ENCODE peak calls at places on chromosome 6, in five cellular contexts. C, T, F, E and Z are unnamed samples.

GRCh38 chr6:125791151-125791819 is 525 bp downstream of the NCOA7 start:
- DNase-seq in C (peak; percentile 68), T (peak; percentile 70), F (no peak), E (peak; percentile 68), Z (no peak)

GRCh38 chr6:82033631-82034211 is 213.8 kb downstream of the IBTK start:
- DNase-seq in C (peak; percentile 45), T (no peak), F (no peak), E (no peak), Z (no peak)

GRCh38 chr6:37125779-37126553 is 44.0 kb upstream of the PIM1 start:
- DNase-seq in C (no peak), T (no peak), F (no peak), E (no peak), Z (no peak)

GRCh38 chr6:132683543-132683942 is 24.6 kb upstream of the TAAR1 start:
- DNase-seq in C (peak; percentile 79), T (peak; percentile 16), F (no peak), E (peak; percentile 98), Z (peak; percentile 6)

GRCh38 chr6:28944412-28945006 is 20.7 kb upstream of the TRIM27 start:
- DNase-seq in C (peak; percentile 94), T (peak; percentile 86), F (peak; percentile 66), E (peak; percentile 77), Z (peak; percentile 58)

GRCh38 chr6:106547556-106547955 is 81.7 kb downstream of the RTN4IP1 start:
- DNase-seq in C (peak; percentile 67), T (no peak), F (no peak), E (no peak), Z (no peak)

GRCh38 chr6:133130863-133131262 is 110.3 kb upstream of the EYA4 start:
- DNase-seq in C (peak; percentile 22), T (peak; percentile 72), F (peak; percentile 8), E (peak; percentile 92), Z (peak; percentile 52)

GRCh38 chr6:138287144-138287955 is 69.1 kb upstream of the PBOV1 start:
- DNase-seq in C (peak; percentile 34), T (peak; percentile 7), F (no peak), E (peak; percentile 56), Z (no peak)

GRCh38 chr6:28977351-28978136 is 27.6 kb downstream of the ZNF311 start:
- DNase-seq in C (peak; percentile 89), T (peak; percentile 52), F (no peak), E (peak; percentile 83), Z (no peak)

GRCh38 chr6:121135425-121135824 is 198.9 kb downstream of the TBC1D32 start:
- DNase-seq in C (no peak), T (no peak), F (no peak), E (no peak), Z (no peak)

GRCh38 chr6:55137925-55138324 is 36.4 kb upstream of the HCRTR2 start:
- DNase-seq in C (no peak), T (no peak), F (no peak), E (no peak), Z (no peak)

GRCh38 chr6:122558027-122558426 is 52.2 kb upstream of the PKIB start:
- DNase-seq in C (no peak), T (no peak), F (no peak), E (no peak), Z (no peak)

GRCh38 chr6:41372526-41373366 is 37.3 kb downstream of the NCR2 start:
- DNase-seq in C (peak; percentile 3), T (peak; percentile 26), F (no peak), E (no peak), Z (no peak)

GRCh38 chr6:159595173-159595572 is 97.9 kb downstream of the SOD2 start:
- DNase-seq in C (peak; percentile 67), T (peak; percentile 65), F (no peak), E (peak; percentile 64), Z (no peak)

GRCh38 chr6:144151010-144151727 is 852 bp downstream of the STX11 start:
- DNase-seq in C (peak; percentile 23), T (peak; percentile 14), F (no peak), E (peak; percentile 72), Z (no peak)

GRCh38 chr6:125947581-125947980 is 9.0 kb upstream of the HINT3 start:
- DNase-seq in C (peak; percentile 71), T (no peak), F (no peak), E (peak; percentile 87), Z (no peak)

GRCh38 chr6:54846243-54846856 is at the start of gene FAM83B:
- DNase-seq in C (no peak), T (no peak), F (no peak), E (peak; percentile 100), Z (no peak)

GRCh38 chr6:124530926-124531325 is 431.3 kb upstream of the RNF217 start:
- DNase-seq in C (no peak), T (no peak), F (no peak), E (peak; percentile 2), Z (no peak)

GRCh38 chr6:75412937-75413662 is 80.5 kb downstream of the FILIP1 start:
- DNase-seq in C (peak; percentile 38), T (peak; percentile 60), F (peak; percentile 59), E (no peak), Z (no peak)

GRCh38 chr6:159966981-159967380 is 1.9 kb upstream of the IGF2R start:
- DNase-seq in C (no peak), T (no peak), F (no peak), E (peak; percentile 90), Z (no peak)

GRCh38 chr6:65045801-65046200 is 661.2 kb downstream of the EYS start:
- DNase-seq in C (no peak), T (no peak), F (no peak), E (no peak), Z (no peak)

GRCh38 chr6:7107578-7108195 is at the start of gene RREB1:
- DNase-seq in C (peak; percentile 61), T (peak; percentile 63), F (no peak), E (peak; percentile 55), Z (no peak)

GRCh38 chr6:84926171-84926570 is 161.8 kb upstream of the TBX18 start:
- DNase-seq in C (peak; percentile 55), T (no peak), F (no peak), E (peak; percentile 39), Z (no peak)

GRCh38 chr6:133298335-133298734 is 57.2 kb downstream of the EYA4 start:
- DNase-seq in C (no peak), T (no peak), F (no peak), E (no peak), Z (no peak)

GRCh38 chr6:91713911-91714310 is 1127.0 kb upstream of the MAP3K7 start:
- DNase-seq in C (no peak), T (peak; percentile 16), F (no peak), E (peak; percentile 82), Z (no peak)

DNA sequence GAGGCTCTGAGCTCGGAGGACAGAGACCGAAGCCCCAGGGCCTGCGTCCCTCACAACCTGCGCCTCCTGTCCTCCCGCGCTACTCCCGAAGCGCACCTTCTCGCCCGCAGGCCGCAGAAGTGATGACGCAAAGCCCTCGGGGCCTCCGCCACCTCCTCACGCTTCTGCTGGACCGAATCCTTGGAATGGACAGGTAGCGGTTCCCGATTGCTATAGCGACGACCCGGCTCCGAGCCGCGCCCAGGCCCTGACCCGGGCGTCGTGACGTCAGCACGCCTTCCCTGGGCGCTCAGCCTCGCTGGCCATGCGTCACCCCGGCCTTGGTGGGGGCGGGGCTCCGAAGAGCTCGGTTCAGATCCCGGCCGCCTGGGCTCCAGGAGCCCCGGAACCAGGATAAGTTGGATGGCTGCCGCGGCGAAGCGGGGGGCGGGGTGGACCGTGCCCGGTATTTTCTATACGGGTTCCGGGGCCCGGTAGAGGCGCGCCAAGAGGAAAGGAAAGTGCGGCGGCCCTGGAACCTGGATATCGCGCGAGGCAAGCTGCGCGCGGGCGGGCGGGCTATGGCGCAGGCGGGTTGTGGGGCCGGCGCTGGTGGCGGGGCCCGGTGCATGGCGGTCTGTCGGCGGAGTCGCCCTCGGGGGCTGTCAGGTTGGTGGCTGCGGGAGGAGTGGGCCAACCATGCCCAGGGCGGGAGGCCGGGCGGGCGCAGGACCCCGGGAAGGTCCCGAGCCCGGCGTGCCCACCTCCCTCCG is at the start of gene ZNF76:
- DNase-seq in C (peak; percentile 98), T (peak; percentile 98), F (peak; percentile 91), E (peak; percentile 97), Z (peak; percentile 87)
- TF ChIP-seq CTCF in C (no peak), T (no peak), F (no peak), E (no peak), Z (no peak)

DNA sequence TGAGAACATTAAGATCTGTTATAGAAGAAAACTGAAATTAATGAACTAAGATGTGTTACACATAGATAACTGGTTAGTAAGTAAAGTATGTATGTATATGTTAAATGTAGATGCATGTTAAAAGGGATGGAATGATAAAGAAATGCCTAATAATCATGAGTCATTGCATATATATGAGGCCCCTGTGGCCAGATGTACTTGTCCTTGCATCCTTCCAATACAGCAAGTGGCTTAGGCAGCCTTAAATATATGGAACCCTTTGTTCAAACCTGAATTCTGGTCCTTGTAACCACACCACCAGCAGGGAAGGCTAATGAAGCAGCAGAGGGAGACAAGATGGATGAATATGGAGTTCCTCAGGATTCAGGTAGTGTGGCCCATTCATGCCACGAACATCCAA is 9.8 kb upstream of the AKAP7 start:
- DNase-seq in C (peak; percentile 42), T (no peak), F (peak; percentile 11), E (peak; percentile 15), Z (no peak)
- H3K4me3 ChIP-seq in C (no peak overlapping the region), T (no peak overlapping the region), F (no peak overlapping the region), E (no peak overlapping the region), Z (no peak overlapping the region)

GRCh38 chr6:44696099-44696498 is 308.6 kb downstream of the CDC5L start:
- DNase-seq in C (peak; percentile 85), T (peak; percentile 79), F (no peak), E (peak; percentile 27), Z (no peak)
- TF ChIP-seq CTCF in C (no peak), T (no peak), F (no peak), E (no peak), Z (no peak)

GRCh38 chr6:39791850-39792500 is at the start of gene DAAM2:
- DNase-seq in C (peak; percentile 48), T (peak; percentile 42), F (no peak), E (peak; percentile 14), Z (no peak)

GRCh38 chr6:39791311-39791710 is 865 bp upstream of the DAAM2 start:
- DNase-seq in C (peak; percentile 48), T (peak; percentile 12), F (no peak), E (no peak), Z (no peak)

GRCh38 chr6:39794231-39794630 is 2.1 kb downstream of the DAAM2 start:
- DNase-seq in C (no peak), T (no peak), F (no peak), E (no peak), Z (no peak)

GRCh38 chr6:39793528-39793927 is 1.4 kb downstream of the DAAM2 start:
- DNase-seq in C (no peak), T (no peak), F (no peak), E (no peak), Z (no peak)

DNA sequence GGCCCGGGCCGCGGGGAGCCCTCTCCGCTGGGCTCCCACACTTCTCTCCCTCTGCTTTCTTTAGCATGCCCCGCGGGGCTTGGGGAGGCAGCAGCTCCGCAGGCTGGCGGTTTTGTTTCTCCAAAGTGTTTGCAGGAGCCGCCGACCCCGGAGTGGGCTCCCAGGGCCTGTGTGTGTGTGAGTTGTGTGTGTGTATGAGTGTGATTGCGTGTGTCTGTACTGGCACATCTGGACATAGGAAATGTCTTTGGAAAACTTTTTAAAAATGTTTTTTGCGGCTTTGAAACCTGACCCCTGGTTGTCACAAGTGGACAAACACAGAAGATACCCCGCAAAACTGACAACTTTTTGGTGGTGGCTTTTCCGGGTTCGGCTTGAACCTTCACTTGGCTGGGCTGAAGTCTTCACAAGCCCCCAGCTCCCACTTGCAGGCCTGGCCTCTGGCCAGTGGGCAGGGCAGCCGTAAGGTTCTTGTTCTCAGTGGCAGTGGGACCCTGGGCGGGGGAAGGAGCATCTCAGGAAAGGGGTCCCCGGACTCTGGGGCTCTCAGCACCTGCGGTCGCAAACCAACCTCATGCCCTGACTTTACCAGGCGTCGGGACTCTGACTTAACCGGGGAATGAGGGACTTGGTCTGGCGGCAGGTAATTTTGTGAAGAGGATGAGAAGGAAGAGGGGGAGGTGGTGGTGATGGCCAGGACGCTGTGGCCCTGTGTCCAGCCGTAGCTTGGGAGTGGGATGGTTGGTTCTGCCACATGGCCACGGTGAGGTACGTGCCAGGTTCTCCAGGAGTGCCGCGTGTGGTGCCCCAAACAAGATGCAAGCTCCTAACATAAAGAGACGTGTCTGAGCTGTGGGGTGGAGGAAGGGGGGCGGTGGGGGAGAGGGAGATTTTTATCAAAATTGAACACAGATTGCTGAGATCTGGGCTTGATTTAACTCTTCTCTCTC is 600 bp downstream of the DAAM2 start:
- DNase-seq in C (peak; percentile 21), T (no peak), F (no peak), E (no peak), Z (no peak)
- H3K4me3 ChIP-seq in C (peak overlapping the region; percentile 53), T (peak overlapping the region; percentile 59), F (peak overlapping the region; percentile 57), E (no peak overlapping the region), Z (peak overlapping the region; percentile 78)